ENCODE peak calls at places on chromosome 10, in seven cellular contexts. D, X, R, Q, S, E and F are unnamed samples.
A peak's percentile ranks its signal among the peaks of the same experiment; 100 is the strongest.

GRCh38 chr10:113326160-113327111 is 226.4 kb upstream of the HABP2 start:
- DNase-seq in D (no peak), X (peak; percentile 67), R (peak; percentile 63), Q (peak; percentile 67), S (peak; percentile 93), E (no peak), F (peak; percentile 73)

GRCh38 chr10:86648706-86649426 is 5.5 kb upstream of the OPN4 start:
- DNase-seq in D (no peak), X (no peak), R (no peak), Q (peak; percentile 98), S (peak; percentile 40), E (no peak), F (peak; percentile 59)

GRCh38 chr10:78365711-78366110 is 332.0 kb downstream of the RPS24 start:
- DNase-seq in D (no peak), X (no peak), R (no peak), Q (no peak), S (no peak), E (no peak), F (no peak)

GRCh38 chr10:103500481-103500880 is 7.0 kb downstream of the NEURL1 start:
- DNase-seq in D (no peak), X (no peak), R (no peak), Q (peak; percentile 66), S (no peak), E (no peak), F (no peak)

GRCh38 chr10:132868995-132869394 is 73.4 kb downstream of the CFAP46 start:
- DNase-seq in D (no peak), X (no peak), R (no peak), Q (peak; percentile 32), S (no peak), E (no peak), F (no peak)

GRCh38 chr10:62075912-62076311 is 174.4 kb downstream of the ARID5B start:
- DNase-seq in D (no peak), X (no peak), R (no peak), Q (no peak), S (no peak), E (no peak), F (no peak)

GRCh38 chr10:43264987-43265798 is 1.7 kb downstream of the RASGEF1A start:
- DNase-seq in D (no peak), X (no peak), R (no peak), Q (peak; percentile 85), S (no peak), E (no peak), F (no peak)

GRCh38 chr10:91798736-91799579 is 732 bp downstream of the TNKS2 start:
- DNase-seq in D (no peak), X (no peak), R (peak; percentile 27), Q (peak; percentile 69), S (peak; percentile 17), E (no peak), F (no peak)

GRCh38 chr10:79946270-79947082 is 2.4 kb downstream of the SFTPD start:
- DNase-seq in D (no peak), X (no peak), R (no peak), Q (no peak), S (no peak), E (no peak), F (no peak)

GRCh38 chr10:52683776-52684175 is 88.8 kb downstream of the MBL2 start:
- DNase-seq in D (no peak), X (no peak), R (no peak), Q (no peak), S (no peak), E (no peak), F (no peak)

GRCh38 chr10:84540022-84540616 is 211.7 kb downstream of the CCSER2 start:
- DNase-seq in D (no peak), X (peak; percentile 49), R (no peak), Q (peak; percentile 95), S (peak; percentile 33), E (no peak), F (peak; percentile 76)

GRCh38 chr10:122142652-122143237 is 128.4 kb upstream of the BTBD16 start:
- DNase-seq in D (peak; percentile 6), X (no peak), R (peak; percentile 53), Q (peak; percentile 80), S (peak; percentile 49), E (peak; percentile 46), F (no peak)

GRCh38 chr10:75512534-75512933 is 81.1 kb downstream of the LRMDA start:
- DNase-seq in D (no peak), X (no peak), R (no peak), Q (no peak), S (no peak), E (no peak), F (no peak)

GRCh38 chr10:84194424-84195043 is at the start of gene CDHR1:
- DNase-seq in D (peak; percentile 19), X (no peak), R (peak; percentile 80), Q (no peak), S (peak; percentile 25), E (peak; percentile 57), F (no peak)

GRCh38 chr10:5117021-5117420 is 22.8 kb downstream of the AKR1C3 start:
- DNase-seq in D (no peak), X (no peak), R (no peak), Q (no peak), S (no peak), E (no peak), F (no peak)

GRCh38 chr10:64547168-64547567 is 1026.0 kb downstream of the REEP3 start:
- DNase-seq in D (no peak), X (no peak), R (no peak), Q (no peak), S (no peak), E (no peak), F (no peak)

GRCh38 chr10:53726921-53727320 is 954.3 kb upstream of the MBL2 start:
- DNase-seq in D (no peak), X (no peak), R (no peak), Q (peak; percentile 51), S (no peak), E (no peak), F (no peak)

DNA sequence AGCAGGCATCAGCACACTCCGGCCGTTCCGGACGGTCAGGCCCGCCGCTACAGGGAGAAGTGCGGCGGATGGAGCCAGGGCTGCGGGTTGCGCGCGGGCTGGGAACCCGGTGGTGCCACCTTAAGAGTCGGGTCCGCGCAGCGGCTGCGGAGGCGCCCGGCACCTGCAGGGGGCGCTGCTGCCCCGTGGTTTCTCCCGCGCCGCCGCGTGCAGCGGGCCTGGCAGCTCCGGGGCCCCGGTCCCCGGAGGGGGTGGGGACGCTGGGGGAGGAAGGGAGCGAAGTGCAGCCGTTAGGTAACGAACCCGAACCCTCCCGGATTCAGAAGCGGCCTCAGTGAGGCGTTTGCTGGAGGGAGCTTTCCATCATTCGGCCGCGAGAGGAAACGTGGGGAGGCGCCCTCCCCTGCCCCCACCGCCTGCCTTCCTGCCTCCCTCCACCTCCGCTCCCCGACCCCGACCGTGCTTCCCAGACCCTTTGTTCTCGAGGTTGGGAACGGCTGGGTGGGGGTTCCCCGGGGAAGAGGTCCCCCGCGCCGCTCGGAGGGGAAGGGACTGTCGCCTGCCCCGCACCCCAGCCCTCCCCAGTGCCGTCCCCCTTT is 29.7 kb downstream of the SKIDA1 start:
- DNase-seq in D (peak; percentile 90), X (no peak), R (peak; percentile 96), Q (peak; percentile 99), S (peak; percentile 94), E (peak; percentile 93), F (no peak)
- TF ChIP-seq CTCF in D (peak; percentile 93), X (peak; percentile 87), R (peak; percentile 94), Q (peak; percentile 83), S (peak; percentile 93), E (peak; percentile 88), F (peak; percentile 65)

DNA sequence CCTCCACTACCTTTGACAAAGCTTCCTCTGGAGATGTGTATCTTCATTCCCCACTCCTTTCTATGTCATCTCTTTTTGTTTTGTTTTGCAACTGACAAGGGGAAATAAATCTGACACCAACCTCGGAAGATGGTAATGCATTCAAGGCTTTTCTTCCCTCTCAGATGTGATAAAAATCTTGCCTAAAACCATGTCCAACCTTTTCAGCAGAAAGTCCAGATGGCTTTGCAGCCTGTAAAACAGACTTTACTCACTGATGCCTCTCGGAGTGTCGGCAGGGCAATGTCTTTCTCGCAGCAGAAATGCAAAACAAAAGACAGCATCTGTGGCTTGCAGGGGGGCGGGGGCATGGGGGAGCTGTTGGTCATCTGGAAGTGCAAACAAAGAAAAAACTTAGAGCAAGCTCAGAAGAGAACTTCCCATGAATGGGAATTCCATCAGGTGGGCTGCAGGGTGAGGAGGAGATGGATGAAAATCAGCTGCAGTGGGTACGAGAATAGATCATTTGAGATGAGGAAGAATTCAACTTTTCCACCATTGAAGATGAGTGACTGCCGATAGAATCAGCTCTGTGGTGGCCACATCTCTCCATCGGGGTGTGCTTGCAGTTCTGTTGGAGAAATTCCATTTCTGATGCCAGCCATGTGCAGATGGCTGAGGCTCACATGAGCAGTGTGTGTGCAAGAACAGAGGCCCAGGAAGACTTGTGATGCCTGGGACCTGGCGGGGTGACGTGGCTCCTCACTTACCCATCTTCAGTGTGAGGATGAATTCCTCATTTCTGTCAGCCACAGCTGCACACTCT is 237.7 kb downstream of the WDR37 start:
- DNase-seq in D (no peak), X (no peak), R (no peak), Q (no peak), S (no peak), E (no peak), F (no peak)
- TF ChIP-seq CTCF in D (no peak), X (no peak), R (no peak), Q (no peak), S (no peak), E (no peak), F (no peak)

DNA sequence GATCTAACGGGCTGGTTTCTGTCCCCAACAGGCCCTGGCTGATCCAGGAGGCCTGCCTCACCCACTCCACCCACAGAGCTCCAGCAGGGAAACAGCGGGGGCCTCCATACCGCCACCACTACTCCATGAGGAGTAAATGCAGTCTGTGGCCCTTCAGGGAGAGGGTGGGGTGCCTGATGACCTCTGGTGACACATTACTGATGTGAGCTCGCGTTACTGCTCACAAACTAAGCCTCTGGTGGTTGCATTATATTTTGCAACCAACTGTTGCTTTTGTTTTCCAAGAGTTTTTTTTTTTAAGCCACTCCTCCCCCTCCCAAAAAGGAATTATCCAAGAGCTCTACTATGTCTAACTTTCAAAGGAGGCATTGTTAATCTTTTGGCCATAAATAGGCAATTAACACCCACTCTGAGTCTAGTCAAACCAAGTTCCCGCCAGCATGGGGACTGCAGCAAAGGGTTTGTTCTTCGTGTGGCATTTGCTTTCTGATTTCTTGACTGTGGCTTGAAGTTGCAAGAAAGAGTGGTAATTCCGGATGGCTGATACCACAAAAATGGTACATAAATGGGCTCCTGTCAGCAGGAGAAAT is 72.6 kb downstream of the FAM53B start:
- DNase-seq in D (no peak), X (no peak), R (peak; percentile 86), Q (peak; percentile 96), S (peak; percentile 55), E (no peak), F (no peak)
- TF ChIP-seq CTCF in D (no peak), X (no peak), R (peak; percentile 87), Q (peak; percentile 24), S (no peak), E (peak; percentile 22), F (no peak)

GRCh38 chr10:98675902-98676301 is 229.2 kb upstream of the HPS1 start:
- DNase-seq in D (no peak), X (no peak), R (no peak), Q (no peak), S (no peak), E (no peak), F (no peak)

GRCh38 chr10:98673156-98673765 is 226.5 kb upstream of the HPS1 start:
- DNase-seq in D (no peak), X (no peak), R (no peak), Q (no peak), S (no peak), E (no peak), F (no peak)

DNA sequence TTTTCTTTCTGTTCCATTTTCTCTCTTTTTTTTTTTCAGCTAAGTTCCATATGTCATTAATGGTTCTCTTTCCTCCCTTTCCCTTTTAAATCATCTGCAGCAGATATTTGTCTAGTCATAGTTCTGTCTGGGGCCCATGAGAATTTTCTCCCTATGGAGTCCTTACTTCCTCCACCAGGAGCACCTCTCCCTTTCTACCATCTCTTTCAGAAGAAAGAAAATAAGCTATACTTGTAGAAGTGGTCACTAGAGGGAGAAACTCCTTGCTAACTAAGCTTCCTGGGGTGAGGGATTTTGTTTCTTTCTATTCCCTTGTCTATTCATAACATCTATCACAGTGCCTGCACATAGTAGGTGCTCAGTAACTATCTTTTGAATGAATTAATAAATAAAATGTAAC is 230.2 kb upstream of the HPS1 start:
- DNase-seq in D (no peak), X (no peak), R (no peak), Q (no peak), S (no peak), E (no peak), F (no peak)
- TF ChIP-seq CTCF in D (no peak), X (peak; percentile 20), R (peak; percentile 19), Q (no peak), S (no peak), E (no peak), F (no peak)